ENCODE peak calls at places on chromosomes 11 and 22, in nine cellular contexts. N is endodermal cell; M is HT1080; U is stimulated activated CD8-positive, alpha-beta memory T cell treated with anti-CD3 and anti-CD28 coated beads, Interleukin-15, amount 100 ng/mL, for 4 hours; O is cardiac muscle cell; S is Kasumi-1; Y is NCI-H2029 treated with DMSO at 0.1 percent for 48 hours; B is aorta; A is activated T-cell treated with anti-CD3 and anti-CD28 coated beads, Interleukin-2, amount 50 U/mL, for 72 hours. G is an unnamed sample.

GRCh38 chr11:103494491-103494890 is 385.3 kb downstream of the DYNC2H1 start:
- DNase-seq in N (no peak), M (no peak), U (no peak), O (no peak), S (no peak), Y (no peak), B (no peak), A (no peak), G (no peak)

GRCh38 chr11:119472856-119473222 is 49.9 kb upstream of the THY1 start:
- DNase-seq in N (peak), M (no peak), U (no peak), O (no peak), S (no peak), Y (no peak), B (no peak), A (no peak), G (no peak)

GRCh38 chr11:97684486-97685439 is 1295.0 kb downstream of the JRKL start:
- DNase-seq in N (peak), M (no peak), U (no peak), O (no peak), S (no peak), Y (no peak), B (no peak), A (no peak), G (no peak)

GRCh38 chr22:50184541-50185383 is 951 bp upstream of the TRABD start:
- DNase-seq in N (peak), M (no peak), U (no peak), O (no peak), S (no peak), Y (no peak), B (no peak), A (no peak), G (no peak)

GRCh38 chr22:27827586-27828213 is 26.1 kb upstream of the MN1 start:
- DNase-seq in N (no peak), M (no peak), U (no peak), O (no peak), S (no peak), Y (no peak), B (no peak), A (no peak), G (no peak)

GRCh38 chr11:34501500-34501899 is 12.1 kb downstream of the ELF5 start:
- DNase-seq in N (no peak), M (peak), U (no peak), O (no peak), S (no peak), Y (no peak), B (no peak), A (no peak), G (peak)

GRCh38 chr11:122656631-122657101 is 1.1 kb downstream of the UBASH3B start:
- DNase-seq in N (peak), M (peak), U (peak), O (peak), S (peak), Y (no peak), B (peak), A (peak), G (peak)

GRCh38 chr11:65321076-65321475 is 6.4 kb downstream of the CDC42EP2 start:
- DNase-seq in N (no peak), M (no peak), U (no peak), O (no peak), S (no peak), Y (no peak), B (no peak), A (no peak), G (no peak)

GRCh38 chr11:128927683-128928336 is 14.9 kb downstream of the TP53AIP1 start:
- DNase-seq in N (no peak), M (no peak), U (no peak), O (no peak), S (no peak), Y (no peak), B (no peak), A (no peak), G (no peak)

GRCh38 chr11:110317516-110317932 is 21.1 kb upstream of the RDX start:
- DNase-seq in N (no peak), M (peak), U (no peak), O (peak), S (no peak), Y (peak), B (no peak), A (no peak), G (peak)

GRCh38 chr11:72580648-72580950 is 93.6 kb downstream of the PDE2A start:
- DNase-seq in N (peak), M (no peak), U (no peak), O (no peak), S (no peak), Y (no peak), B (peak), A (no peak), G (no peak)

GRCh38 chr11:69012092-69013008 is 696 bp downstream of the MRGPRF start:
- DNase-seq in N (peak), M (no peak), U (no peak), O (no peak), S (no peak), Y (no peak), B (peak), A (no peak), G (no peak)

GRCh38 chr11:63839508-63840355 is 822 bp downstream of the MARK2 start:
- DNase-seq in N (no peak), M (no peak), U (no peak), O (peak), S (peak), Y (no peak), B (peak), A (peak), G (peak)

GRCh38 chr11:71977743-71978418 is 20.8 kb upstream of the IL18BP start:
- DNase-seq in N (peak), M (peak), U (no peak), O (peak), S (peak), Y (no peak), B (no peak), A (peak), G (peak)

GRCh38 chr11:116895053-116895757 is 57.8 kb upstream of the APOA1 start:
- DNase-seq in N (peak), M (no peak), U (no peak), O (peak), S (no peak), Y (no peak), B (peak), A (peak), G (no peak)

GRCh38 chr11:2128512-2129322 is 10.5 kb downstream of the IGF2 start:
- DNase-seq in N (no peak), M (no peak), U (no peak), O (no peak), S (no peak), Y (no peak), B (peak), A (no peak), G (no peak)

GRCh38 chr22:35488513-35488912 is 52.1 kb upstream of the RASD2 start:
- DNase-seq in N (no peak), M (no peak), U (no peak), O (no peak), S (no peak), Y (peak), B (no peak), A (no peak), G (no peak)

GRCh38 chr22:42560781-42561180 is 7.0 kb downstream of the SERHL2 start:
- DNase-seq in N (peak), M (no peak), U (no peak), O (peak), S (peak), Y (no peak), B (peak), A (peak), G (no peak)

GRCh38 chr11:103395612-103396011 is 286.4 kb downstream of the DYNC2H1 start:
- DNase-seq in N (no peak), M (peak), U (no peak), O (no peak), S (no peak), Y (no peak), B (no peak), A (no peak), G (peak)

GRCh38 chr11:84924290-84924689 is 702.9 kb downstream of the DLG2 start:
- DNase-seq in N (no peak), M (no peak), U (no peak), O (peak), S (no peak), Y (no peak), B (no peak), A (no peak), G (no peak)

GRCh38 chr11:8709002-8709672 is 26.5 kb downstream of the RPL27A start:
- DNase-seq in N (no peak), M (no peak), U (no peak), O (no peak), S (no peak), Y (no peak), B (peak), A (no peak), G (no peak)

GRCh38 chr22:29093030-29093429 is 20.2 kb downstream of the KREMEN1 start:
- DNase-seq in N (no peak), M (no peak), U (no peak), O (no peak), S (no peak), Y (no peak), B (no peak), A (no peak), G (no peak)